ENCODE peak calls at places on chromosomes 12 and 14, in seven cellular contexts. F, U, C, K, M, O and A are unnamed samples.

GRCh38 chr14:21960636-21961035 is 287.0 kb upstream of the OR4E1 start:
- DNase-seq in F (no peak), U (no peak), C (no peak), K (no peak), M (no peak), O (no peak), A (no peak)

GRCh38 chr12:69102856-69103255 is 136.5 kb upstream of the CPSF6 start:
- DNase-seq in F (no peak), U (no peak), C (no peak), K (no peak), M (no peak), O (no peak), A (no peak)

GRCh38 chr14:93103392-93104080 is 12.2 kb downstream of the ITPK1 start:
- DNase-seq in F (peak), U (peak), C (no peak), K (peak), M (peak), O (no peak), A (no peak)

GRCh38 chr14:68784298-68784910 is 8.5 kb downstream of the ZFP36L1 start:
- DNase-seq in F (no peak), U (no peak), C (peak), K (no peak), M (no peak), O (no peak), A (no peak)

GRCh38 chr12:12474931-12475485 is 87.7 kb downstream of the DUSP16 start:
- DNase-seq in F (no peak), U (peak), C (no peak), K (peak), M (no peak), O (no peak), A (no peak)

GRCh38 chr14:58864751-58865519 is 227.2 kb downstream of the DACT1 start:
- DNase-seq in F (no peak), U (no peak), C (no peak), K (no peak), M (no peak), O (no peak), A (no peak)

GRCh38 chr12:9750276-9751203 is 10.2 kb downstream of the CD69 start:
- DNase-seq in F (peak), U (no peak), C (no peak), K (no peak), M (no peak), O (no peak), A (peak)

GRCh38 chr14:61560323-61560722 is 135.0 kb upstream of the HIF1A start:
- DNase-seq in F (no peak), U (no peak), C (peak), K (no peak), M (no peak), O (no peak), A (no peak)

GRCh38 chr14:99736600-99737371 is 52.7 kb downstream of the CYP46A1 start:
- DNase-seq in F (no peak), U (no peak), C (no peak), K (no peak), M (no peak), O (no peak), A (no peak)

GRCh38 chr12:124745891-124746570 is 117.6 kb downstream of the SCARB1 start:
- DNase-seq in F (no peak), U (peak), C (peak), K (no peak), M (no peak), O (peak), A (peak)

GRCh38 chr12:122160761-122161160 is 13.3 kb downstream of the IL31 start:
- DNase-seq in F (no peak), U (no peak), C (no peak), K (no peak), M (no peak), O (no peak), A (no peak)

GRCh38 chr14:49975799-49976198 is 82.9 kb downstream of the ARF6 start:
- DNase-seq in F (no peak), U (no peak), C (no peak), K (no peak), M (no peak), O (no peak), A (no peak)

GRCh38 chr12:93759512-93760081 is 82.4 kb downstream of the CRADD start:
- DNase-seq in F (no peak), U (no peak), C (no peak), K (no peak), M (no peak), O (no peak), A (no peak)

GRCh38 chr12:57158665-57159064 is 11.2 kb upstream of the LRP1-AS start:
- DNase-seq in F (no peak), U (no peak), C (no peak), K (no peak), M (no peak), O (no peak), A (no peak)

GRCh38 chr12:108820700-108821406 is 36.5 kb downstream of the SSH1 start:
- DNase-seq in F (no peak), U (no peak), C (no peak), K (no peak), M (no peak), O (no peak), A (no peak)

GRCh38 chr14:90580381-90581335 is 183.8 kb downstream of the CALM1 start:
- DNase-seq in F (no peak), U (no peak), C (no peak), K (no peak), M (no peak), O (no peak), A (no peak)